ENCODE peak calls at places on chromosomes 6 and 20, in five cellular contexts. U, D, B, L and S are unnamed samples.

GRCh38 chr6:79196908-79197307 is 37.6 kb downstream of the HMGN3 start:
- DNase-seq in B (no peak), L (no peak), D (no peak), U (no peak), S (no peak)

GRCh38 chr6:168130683-168131371 is 51.8 kb upstream of the FRMD1 start:
- DNase-seq in L (no peak), U (no peak), B (no peak), D (no peak), S (peak)

GRCh38 chr6:138005846-138006245 is 101.4 kb downstream of the PERP start:
- DNase-seq in L (no peak), U (no peak), D (no peak), B (no peak), S (no peak)

GRCh38 chr6:156427345-156427744 is 349.8 kb upstream of the ARID1B start:
- DNase-seq in B (peak), D (peak), L (no peak), U (peak), S (no peak)

GRCh38 chr20:58569211-58570125 is 54.3 kb upstream of the APCDD1L start:
- DNase-seq in B (no peak), L (no peak), U (no peak), D (no peak), S (no peak)

GRCh38 chr20:38827770-38828281 is 22.3 kb downstream of the PPP1R16B start:
- DNase-seq in D (no peak), U (no peak), B (no peak), L (no peak), S (no peak)

GRCh38 chr6:150418825-150419594 is 50.2 kb downstream of the IYD start:
- DNase-seq in U (peak), B (peak), L (peak), D (peak), S (peak)

GRCh38 chr6:164109770-164110140 is 695.2 kb downstream of the QKI start:
- DNase-seq in L (no peak), B (no peak), D (no peak), U (no peak), S (peak)

GRCh38 chr20:37610203-37610798 is 82.6 kb upstream of the BLCAP start:
- DNase-seq in D (no peak), U (no peak), B (no peak), L (no peak), S (no peak)

GRCh38 chr20:32231847-32232246 is 24.2 kb downstream of the POFUT1 start:
- DNase-seq in D (no peak), L (no peak), U (peak), B (no peak), S (no peak)

GRCh38 chr20:415820-416322 is 7.8 kb downstream of the RBCK1 start:
- DNase-seq in B (no peak), L (no peak), U (no peak), D (no peak), S (no peak)

GRCh38 chr6:33008944-33009861 is at the start of gene HLA-DOA:
- DNase-seq in B (no peak), L (peak), D (no peak), U (peak), S (peak)

GRCh38 chr6:36735110-36735971 is 37.7 kb downstream of the RAB44 start:
- DNase-seq in B (peak), L (peak), U (peak), D (peak), S (no peak)

GRCh38 chr20:56924976-56925695 is 296.0 kb downstream of the TFAP2C start:
- DNase-seq in U (no peak), B (no peak), L (peak), D (no peak), S (peak)

GRCh38 chr20:64217539-64217938 is 38.0 kb upstream of the PCMTD2 start:
- DNase-seq in U (no peak), B (no peak), D (no peak), L (no peak), S (no peak)

GRCh38 chr6:43714311-43715055 is 26.9 kb upstream of the MRPS18A start:
- DNase-seq in U (peak), D (peak), B (no peak), L (no peak), S (peak)

GRCh38 chr20:60572991-60573390 is 614.8 kb downstream of the CDH26 start:
- DNase-seq in D (no peak), U (no peak), B (no peak), L (no peak), S (no peak)

GRCh38 chr20:50731055-50731929 is at the start of gene PARD6B:
- DNase-seq in U (peak), B (peak), D (peak), L (peak), S (peak)

GRCh38 chr6:4801491-4802118 is 25.4 kb downstream of the CDYL start:
- DNase-seq in B (no peak), L (no peak), U (no peak), D (no peak), S (no peak)

GRCh38 chr6:109503327-109504224 is 20.6 kb upstream of the ZBTB24 start:
- DNase-seq in D (no peak), L (no peak), B (no peak), U (no peak), S (no peak)

GRCh38 chr6:167441653-167442644 is 117.1 kb downstream of the TTLL2 start:
- DNase-seq in U (no peak), D (no peak), B (no peak), L (peak), S (peak)

GRCh38 chr6:84033523-84034451 is at the start of gene MRAP2:
- DNase-seq in L (peak), U (no peak), B (no peak), D (no peak), S (peak)

GRCh38 chr20:22402990-22403859 is 181.1 kb downstream of the FOXA2 start:
- DNase-seq in B (no peak), L (peak), U (no peak), D (no peak), S (peak)

GRCh38 chr6:18241208-18241836 is 23.0 kb downstream of the DEK start:
- DNase-seq in L (no peak), D (no peak), B (no peak), U (peak), S (no peak)

GRCh38 chr6:154638369-154638768 is 94.8 kb upstream of the SCAF8 start:
- DNase-seq in D (no peak), B (no peak), U (peak), L (no peak), S (no peak)

GRCh38 chr20:1144401-1145172 is 26.2 kb downstream of the PSMF1 start:
- DNase-seq in L (no peak), D (no peak), U (no peak), B (no peak), S (no peak)

GRCh38 chr6:1485678-1486077 is 96.3 kb downstream of the FOXF2 start:
- DNase-seq in L (no peak), B (peak), D (peak), U (peak), S (no peak)

GRCh38 chr6:49736017-49736508 is 8.1 kb downstream of the CRISP3 start:
- DNase-seq in D (no peak), B (no peak), L (no peak), U (no peak), S (no peak)

GRCh38 chr6:149934249-149935156 is 7.3 kb upstream of the ULBP2 start:
- DNase-seq in L (peak), B (peak), U (peak), D (peak), S (no peak)

GRCh38 chr20:53226788-53227187 is 254.6 kb downstream of the TSHZ2 start:
- DNase-seq in B (no peak), L (no peak), D (no peak), U (no peak), S (no peak)

GRCh38 chr6:145076110-145076841 is 659.0 kb downstream of the EPM2A start:
- DNase-seq in L (no peak), D (no peak), U (no peak), B (no peak), S (no peak)

GRCh38 chr6:11069760-11070159 is 23.9 kb upstream of the SMIM13 start:
- DNase-seq in U (peak), D (no peak), B (no peak), L (no peak), S (no peak)

GRCh38 chr6:55918639-55919038 is 43.2 kb upstream of the BMP5 start:
- DNase-seq in U (peak), B (no peak), D (no peak), L (no peak), S (no peak)

GRCh38 chr6:63897952-63898351 is 262.4 kb downstream of the PHF3 start:
- DNase-seq in B (no peak), D (no peak), U (peak), L (no peak), S (no peak)

GRCh38 chr6:156992396-156992795 is 215.2 kb downstream of the ARID1B start:
- DNase-seq in U (no peak), B (no peak), L (no peak), D (no peak), S (no peak)

GRCh38 chr6:158008894-158009891 is 27.5 kb downstream of the SYNJ2 start:
- DNase-seq in B (no peak), U (peak), L (no peak), D (peak), S (no peak)

GRCh38 chr20:45041464-45042337 is 59.2 kb downstream of the KCNS1 start:
- DNase-seq in U (peak), L (no peak), D (peak), B (no peak), S (peak)

GRCh38 chr20:1430004-1430451 is 36.6 kb downstream of the NSFL1C start:
- DNase-seq in D (no peak), L (no peak), U (peak), B (no peak), S (no peak)

DNA sequence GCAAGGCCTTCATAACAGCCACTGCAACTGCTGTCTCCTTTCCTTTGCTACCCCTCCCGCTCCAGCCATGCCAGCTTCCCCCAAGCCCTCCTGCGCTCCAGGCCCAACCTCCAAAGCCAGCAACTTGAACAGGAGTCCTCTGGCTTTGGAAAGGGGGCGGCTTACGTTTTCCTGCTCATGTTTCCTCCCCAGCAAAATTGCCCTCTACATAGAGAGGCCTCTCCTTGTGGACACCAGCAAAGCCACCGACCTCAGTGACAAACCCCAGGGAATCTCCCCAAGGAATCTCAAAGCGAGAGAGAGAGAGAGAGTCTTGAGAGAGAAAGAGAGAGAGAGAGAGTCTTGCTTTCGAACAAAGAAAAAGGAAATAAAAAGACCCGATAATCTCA is 354 bp upstream of the BTN2A1 start:
- DNase-seq in L (peak), D (no peak), B (no peak), U (no peak), S (peak)
- H3K4me3 ChIP-seq in L (peak), D (peak), B (peak), U (peak), S (peak)

GRCh38 chr6:46917002-46917401 is 4.7 kb downstream of the ADGRF5 start:
- DNase-seq in L (no peak), B (no peak), D (no peak), U (no peak), S (no peak)
- H3K4me3 ChIP-seq in L (no peak), B (no peak), D (no peak), U (no peak), S (no peak)

GRCh38 chr20:47315339-47315662 is 41.2 kb downstream of the ZMYND8 start:
- DNase-seq in D (no peak), U (peak), B (no peak), L (no peak), S (peak)
- H3K4me3 ChIP-seq in D (no peak), U (no peak), B (no peak), L (no peak), S (no peak)

GRCh38 chr20:6130045-6130444 is 7.2 kb upstream of the FERMT1 start:
- DNase-seq in D (no peak), U (no peak), B (no peak), L (no peak), S (no peak)

GRCh38 chr20:6126846-6127245 is 4.0 kb upstream of the FERMT1 start:
- DNase-seq in L (no peak), B (no peak), D (no peak), U (no peak), S (no peak)

GRCh38 chr20:6123650-6124014 is 802 bp upstream of the FERMT1 start:
- DNase-seq in L (no peak), U (no peak), B (no peak), D (no peak), S (no peak)

GRCh38 chr20:6122873-6123649 is at the start of gene FERMT1:
- DNase-seq in U (peak), L (peak), B (no peak), D (peak), S (peak)

DNA sequence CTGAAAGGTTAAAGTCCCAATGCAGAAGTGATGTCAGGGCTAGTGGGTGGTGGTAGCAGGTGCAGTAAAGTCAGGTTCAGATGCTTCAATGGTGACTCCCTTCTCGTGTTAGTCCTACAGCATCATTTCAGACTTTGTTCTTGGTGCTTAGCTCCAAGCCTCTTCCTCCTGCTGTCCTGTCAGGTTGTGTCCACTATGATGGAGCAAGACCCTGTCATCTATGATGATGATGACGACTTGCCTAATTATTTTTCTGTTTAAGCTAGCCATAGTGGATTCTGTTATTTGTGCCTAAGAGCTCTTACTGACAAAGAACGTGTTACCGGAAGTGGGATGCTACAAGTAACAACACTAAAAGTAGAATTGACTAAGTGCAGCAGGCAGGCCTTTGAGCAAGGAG is 5.0 kb upstream of the FERMT1 start:
- DNase-seq in L (no peak), U (no peak), D (no peak), B (no peak), S (no peak)
- H3K4me3 ChIP-seq in L (no peak), U (no peak), D (no peak), B (no peak), S (no peak)